ENCODE peak calls at places on chromosomes 1 and 21, in seven cellular contexts. One of them, this sample, is unnamed.

GRCh38 chr1:102191723-102192122 is 195.0 kb upstream of the OLFM3 start:
- DNase-seq in HepG2: peak
- DNase-seq in GM12878: peak
- DNase-seq in HCT116: peak
- DNase-seq in H1: no peak
- DNase-seq in K562: no peak
- DNase-seq in SK-N-SH: peak
- DNase-seq in this sample: peak

GRCh38 chr1:99598738-99599411 is 47.0 kb upstream of the PALMD start:
- DNase-seq in HepG2: no peak
- DNase-seq in GM12878: no peak
- DNase-seq in HCT116: no peak
- DNase-seq in H1: no peak
- DNase-seq in K562: peak
- DNase-seq in SK-N-SH: no peak
- DNase-seq in this sample: no peak

GRCh38 chr1:8283058-8283884 is 34.6 kb upstream of the SLC45A1 start:
- DNase-seq in HepG2: no peak
- DNase-seq in GM12878: peak
- DNase-seq in HCT116: no peak
- DNase-seq in H1: no peak
- DNase-seq in K562: no peak
- DNase-seq in SK-N-SH: no peak
- DNase-seq in this sample: no peak

GRCh38 chr1:15386128-15386824 is 23.4 kb upstream of the EFHD2 start:
- DNase-seq in HepG2: no peak
- DNase-seq in GM12878: no peak
- DNase-seq in HCT116: no peak
- DNase-seq in H1: no peak
- DNase-seq in K562: no peak
- DNase-seq in SK-N-SH: no peak
- DNase-seq in this sample: no peak

GRCh38 chr1:229117664-229118300 is 153.1 kb upstream of the RAB4A start:
- DNase-seq in HepG2: no peak
- DNase-seq in GM12878: no peak
- DNase-seq in HCT116: no peak
- DNase-seq in H1: no peak
- DNase-seq in K562: no peak
- DNase-seq in SK-N-SH: no peak
- DNase-seq in this sample: no peak

GRCh38 chr1:248696261-248696660 is 6.3 kb downstream of the OR14I1 start:
- DNase-seq in HepG2: peak
- DNase-seq in GM12878: no peak
- DNase-seq in HCT116: no peak
- DNase-seq in H1: no peak
- DNase-seq in K562: no peak
- DNase-seq in SK-N-SH: peak
- DNase-seq in this sample: peak

GRCh38 chr1:156062189-156062588 is 1.2 kb downstream of the RAB25 start:
- DNase-seq in HepG2: no peak
- DNase-seq in GM12878: no peak
- DNase-seq in HCT116: no peak
- DNase-seq in H1: no peak
- DNase-seq in K562: no peak
- DNase-seq in SK-N-SH: no peak
- DNase-seq in this sample: no peak

GRCh38 chr21:34530264-34530663 is 18.3 kb upstream of the KCNE1 start:
- DNase-seq in HepG2: no peak
- DNase-seq in GM12878: no peak
- DNase-seq in HCT116: no peak
- DNase-seq in H1: no peak
- DNase-seq in K562: no peak
- DNase-seq in SK-N-SH: no peak
- DNase-seq in this sample: no peak

GRCh38 chr1:51463561-51463960 is 55.5 kb downstream of the EPS15 start:
- DNase-seq in HepG2: no peak
- DNase-seq in GM12878: no peak
- DNase-seq in HCT116: no peak
- DNase-seq in H1: no peak
- DNase-seq in K562: no peak
- DNase-seq in SK-N-SH: no peak
- DNase-seq in this sample: no peak

GRCh38 chr1:215113776-215114153 is 31.2 kb downstream of the KCNK2 start:
- DNase-seq in HepG2: no peak
- DNase-seq in GM12878: no peak
- DNase-seq in HCT116: no peak
- DNase-seq in H1: no peak
- DNase-seq in K562: no peak
- DNase-seq in SK-N-SH: no peak
- DNase-seq in this sample: no peak

GRCh38 chr1:83931658-83932253 is 67.2 kb downstream of the TTLL7 start:
- DNase-seq in HepG2: peak
- DNase-seq in GM12878: no peak
- DNase-seq in HCT116: peak
- DNase-seq in H1: no peak
- DNase-seq in K562: peak
- DNase-seq in SK-N-SH: peak
- DNase-seq in this sample: peak

GRCh38 chr1:192967211-192967877 is 91.8 kb downstream of the UCHL5 start:
- DNase-seq in HepG2: no peak
- DNase-seq in GM12878: no peak
- DNase-seq in HCT116: no peak
- DNase-seq in H1: no peak
- DNase-seq in K562: no peak
- DNase-seq in SK-N-SH: no peak
- DNase-seq in this sample: no peak

GRCh38 chr1:172451002-172451443 is 7.2 kb upstream of the PIGC start:
- DNase-seq in HepG2: peak
- DNase-seq in GM12878: no peak
- DNase-seq in HCT116: no peak
- DNase-seq in H1: no peak
- DNase-seq in K562: no peak
- DNase-seq in SK-N-SH: no peak
- DNase-seq in this sample: no peak

GRCh38 chr1:223653015-223653414 is 12.5 kb downstream of the CAPN8 start:
- DNase-seq in HepG2: no peak
- DNase-seq in GM12878: no peak
- DNase-seq in HCT116: no peak
- DNase-seq in H1: no peak
- DNase-seq in K562: no peak
- DNase-seq in SK-N-SH: no peak
- DNase-seq in this sample: no peak

GRCh38 chr1:52444465-52444864 is 40.1 kb downstream of the PRPF38A start:
- DNase-seq in HepG2: no peak
- DNase-seq in GM12878: no peak
- DNase-seq in HCT116: no peak
- DNase-seq in H1: no peak
- DNase-seq in K562: no peak
- DNase-seq in SK-N-SH: peak
- DNase-seq in this sample: no peak

GRCh38 chr1:147515046-147515869 is 26.0 kb upstream of the BCL9 start:
- DNase-seq in HepG2: peak
- DNase-seq in GM12878: no peak
- DNase-seq in HCT116: peak
- DNase-seq in H1: no peak
- DNase-seq in K562: no peak
- DNase-seq in SK-N-SH: no peak
- DNase-seq in this sample: peak

GRCh38 chr1:153962088-153963029 is 978 bp downstream of the SLC39A1 start:
- DNase-seq in HepG2: peak
- DNase-seq in GM12878: no peak
- DNase-seq in HCT116: no peak
- DNase-seq in H1: no peak
- DNase-seq in K562: no peak
- DNase-seq in SK-N-SH: no peak
- DNase-seq in this sample: peak

GRCh38 chr1:234932106-234932505 is 196.5 kb downstream of the TOMM20 start:
- DNase-seq in HepG2: no peak
- DNase-seq in GM12878: no peak
- DNase-seq in HCT116: no peak
- DNase-seq in H1: no peak
- DNase-seq in K562: no peak
- DNase-seq in SK-N-SH: no peak
- DNase-seq in this sample: no peak

GRCh38 chr1:204813522-204813921 is 57.1 kb upstream of the NFASC start:
- DNase-seq in HepG2: no peak
- DNase-seq in GM12878: no peak
- DNase-seq in HCT116: no peak
- DNase-seq in H1: no peak
- DNase-seq in K562: no peak
- DNase-seq in SK-N-SH: no peak
- DNase-seq in this sample: no peak

GRCh38 chr1:204818998-204819397 is 51.7 kb upstream of the NFASC start:
- DNase-seq in HepG2: no peak
- DNase-seq in GM12878: no peak
- DNase-seq in HCT116: no peak
- DNase-seq in H1: no peak
- DNase-seq in K562: no peak
- DNase-seq in SK-N-SH: no peak
- DNase-seq in this sample: no peak

GRCh38 chr1:204817341-204817740 is 53.3 kb upstream of the NFASC start:
- DNase-seq in HepG2: no peak
- DNase-seq in GM12878: no peak
- DNase-seq in HCT116: no peak
- DNase-seq in H1: no peak
- DNase-seq in K562: no peak
- DNase-seq in SK-N-SH: no peak
- DNase-seq in this sample: no peak

GRCh38 chr1:204812842-204813241 is 57.8 kb upstream of the NFASC start:
- DNase-seq in HepG2: no peak
- DNase-seq in GM12878: no peak
- DNase-seq in HCT116: no peak
- DNase-seq in H1: no peak
- DNase-seq in K562: no peak
- DNase-seq in SK-N-SH: no peak
- DNase-seq in this sample: no peak

GRCh38 chr1:204814146-204814884 is 56.3 kb upstream of the NFASC start:
- DNase-seq in HepG2: no peak
- DNase-seq in GM12878: no peak
- DNase-seq in HCT116: no peak
- DNase-seq in H1: no peak
- DNase-seq in K562: no peak
- DNase-seq in SK-N-SH: no peak
- DNase-seq in this sample: no peak
- TF ChIP-seq JUND in HepG2: no peak
- TF ChIP-seq JUND in GM12878: no peak
- TF ChIP-seq JUND in HCT116: no peak
- TF ChIP-seq JUND in H1: no peak
- TF ChIP-seq JUND in K562: no peak
- TF ChIP-seq JUND in SK-N-SH: no peak
- TF ChIP-seq JUND in this sample: no peak

DNA sequence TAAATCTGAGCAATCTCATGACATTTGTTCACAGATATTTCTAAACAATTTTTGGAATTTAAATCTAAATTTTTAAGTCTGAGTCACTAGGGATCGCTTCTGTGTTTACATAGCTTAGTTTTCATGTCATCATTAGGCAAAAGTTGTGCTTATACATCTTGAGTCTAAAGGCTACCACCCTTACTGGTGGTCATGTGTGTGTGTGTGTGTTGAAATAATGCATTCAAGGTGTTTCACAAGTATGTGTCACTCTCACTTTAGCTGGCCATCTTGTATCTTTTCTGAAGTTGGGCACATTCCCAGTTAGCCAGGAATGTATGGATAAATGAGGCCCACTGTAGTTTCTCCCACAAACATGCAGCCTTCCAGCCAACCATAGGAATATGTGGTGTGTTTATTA is 1162.5 kb upstream of the PRMT6 start:
- DNase-seq in HepG2: no peak
- DNase-seq in GM12878: no peak
- DNase-seq in HCT116: no peak
- DNase-seq in H1: no peak
- DNase-seq in K562: no peak
- DNase-seq in SK-N-SH: no peak
- DNase-seq in this sample: no peak
- TF ChIP-seq JUND in HepG2: no peak
- TF ChIP-seq JUND in GM12878: no peak
- TF ChIP-seq JUND in HCT116: no peak
- TF ChIP-seq JUND in H1: no peak
- TF ChIP-seq JUND in K562: no peak
- TF ChIP-seq JUND in SK-N-SH: no peak
- TF ChIP-seq JUND in this sample: no peak

DNA sequence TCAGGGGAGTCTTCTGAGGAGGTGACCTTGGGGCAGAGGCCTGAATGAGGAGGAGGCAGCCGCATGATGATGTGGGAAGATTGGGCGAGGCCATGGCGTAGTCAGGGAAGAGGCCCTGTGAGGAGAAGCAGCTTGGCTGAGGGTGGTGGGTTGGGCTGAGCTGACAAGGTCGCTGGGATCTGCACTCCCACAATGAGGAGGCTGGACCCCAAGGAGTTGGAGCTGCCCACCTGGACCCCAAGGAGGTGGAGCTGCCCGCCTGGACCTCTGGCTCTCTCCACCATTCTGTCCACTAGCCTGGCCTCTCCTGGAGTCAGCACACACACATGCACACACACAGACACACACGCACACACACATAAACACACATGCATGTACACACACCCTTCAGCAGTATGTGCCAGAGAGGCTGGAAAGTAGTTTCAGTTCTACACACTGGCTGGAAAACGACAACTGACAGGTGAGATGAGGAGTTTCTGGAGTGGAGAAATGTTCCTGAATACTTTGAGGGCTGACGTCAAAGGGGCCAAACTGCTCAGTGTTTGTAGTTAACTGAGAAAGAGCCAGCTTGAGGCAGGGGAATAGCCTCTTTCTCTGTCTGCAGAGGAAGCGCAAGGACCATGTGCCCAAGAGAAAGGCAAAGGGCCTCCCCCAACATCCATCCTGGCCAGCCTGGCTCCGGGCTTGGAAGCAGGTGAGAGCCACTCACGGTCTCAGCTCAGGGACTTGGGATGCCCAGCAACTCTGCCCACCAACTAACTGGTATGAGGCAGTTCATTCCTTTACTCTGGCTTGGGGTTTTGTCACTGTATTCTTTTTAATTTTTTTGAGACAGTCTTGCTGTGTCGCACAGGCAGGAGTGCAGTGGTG is 7.1 kb downstream of the SMPDL3B start:
- DNase-seq in HepG2: no peak
- DNase-seq in GM12878: no peak
- DNase-seq in HCT116: no peak
- DNase-seq in H1: no peak
- DNase-seq in K562: no peak
- DNase-seq in SK-N-SH: no peak
- DNase-seq in this sample: no peak
- TF ChIP-seq JUND in HepG2: no peak
- TF ChIP-seq JUND in GM12878: no peak
- TF ChIP-seq JUND in HCT116: no peak
- TF ChIP-seq JUND in H1: no peak
- TF ChIP-seq JUND in K562: no peak
- TF ChIP-seq JUND in SK-N-SH: no peak
- TF ChIP-seq JUND in this sample: no peak

DNA sequence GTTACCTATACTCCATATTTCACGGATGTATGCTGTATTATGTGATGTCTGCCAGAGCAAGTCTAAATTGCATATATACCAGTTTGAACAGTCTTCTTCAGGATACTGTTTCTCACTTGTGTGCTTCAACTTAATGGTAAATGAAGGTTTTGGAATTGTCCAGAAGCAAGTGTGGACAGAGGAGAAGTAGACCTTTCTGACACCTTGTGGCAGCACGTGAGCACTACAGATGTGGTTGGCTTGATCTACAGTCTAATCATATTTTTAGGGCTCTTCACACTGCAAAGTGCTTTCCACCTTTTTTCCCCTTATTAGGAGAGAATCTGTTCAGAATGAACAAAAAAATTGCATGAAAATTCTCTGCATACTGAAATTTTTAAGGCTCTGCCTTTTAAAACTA is 10.9 kb downstream of the MORC3 start:
- DNase-seq in HepG2: peak
- DNase-seq in GM12878: peak
- DNase-seq in HCT116: peak
- DNase-seq in H1: no peak
- DNase-seq in K562: peak
- DNase-seq in SK-N-SH: peak
- DNase-seq in this sample: peak
- TF ChIP-seq JUND in HepG2: no peak
- TF ChIP-seq JUND in GM12878: no peak
- TF ChIP-seq JUND in HCT116: no peak
- TF ChIP-seq JUND in H1: no peak
- TF ChIP-seq JUND in K562: no peak
- TF ChIP-seq JUND in SK-N-SH: no peak
- TF ChIP-seq JUND in this sample: no peak